ENCODE peak calls at places on chromosomes 13 and 19, in seven cellular contexts. O is ovary, F is A549, R is tibial nerve, P is H1, Y is stomach, M is HepG2. Z is an unnamed sample.

GRCh38 chr19:13610042-13610691 is 103.9 kb upstream of the CACNA1A start:
- DNase-seq in Y (peak; percentile 29), R (no peak), F (peak; percentile 17), P (no peak), M (no peak), O (no peak), Z (peak; percentile 21)

GRCh38 chr13:59722580-59722900 is 441.2 kb downstream of the DIAPH3 start:
- DNase-seq in R (no peak), F (no peak), P (no peak), O (no peak), M (no peak), Y (no peak), Z (no peak)

GRCh38 chr13:23799945-23800344 is 89.3 kb downstream of the MIPEP start:
- DNase-seq in P (no peak), R (no peak), O (no peak), M (no peak), F (no peak), Y (no peak), Z (no peak)

GRCh38 chr13:21458816-21459701 is at the start of gene ZDHHC20:
- DNase-seq in M (peak; percentile 72), R (peak; percentile 89), O (peak; percentile 83), Y (peak; percentile 93), P (peak; percentile 46), F (peak; percentile 75), Z (peak; percentile 94)

GRCh38 chr13:85277753-85278152 is 521.5 kb downstream of the SLITRK6 start:
- DNase-seq in P (no peak), Y (no peak), O (no peak), F (peak; percentile 19), M (peak; percentile 2), R (no peak), Z (no peak)

GRCh38 chr19:52398091-52398461 is 427 bp downstream of the ZNF528 start:
- DNase-seq in F (no peak), P (no peak), Y (no peak), R (no peak), M (peak; percentile 6), O (peak; percentile 8), Z (peak; percentile 8)

GRCh38 chr13:103354189-103354588 is 288.0 kb upstream of the SLC10A2 start:
- DNase-seq in F (no peak), Y (no peak), P (no peak), R (no peak), O (no peak), M (no peak), Z (no peak)

GRCh38 chr13:23928985-23929384 is 31.7 kb upstream of the C1QTNF9B start:
- DNase-seq in R (no peak), P (no peak), Y (no peak), F (peak; percentile 13), M (no peak), O (no peak), Z (no peak)

GRCh38 chr19:40403262-40403984 is 9.8 kb downstream of the PRX start:
- DNase-seq in F (peak; percentile 98), O (peak; percentile 86), R (peak; percentile 85), M (peak; percentile 84), P (peak; percentile 84), Y (peak; percentile 90), Z (peak; percentile 95)

GRCh38 chr13:109361562-109361961 is 424.8 kb downstream of the IRS2 start:
- DNase-seq in P (no peak), O (no peak), Y (no peak), R (no peak), F (no peak), M (no peak), Z (no peak)

GRCh38 chr13:82569581-82569980 is 1312.7 kb downstream of the SLITRK1 start:
- DNase-seq in M (no peak), P (no peak), O (no peak), F (no peak), Y (no peak), R (no peak), Z (no peak)

GRCh38 chr13:65057986-65058385 is 2172.2 kb downstream of the PCDH9 start:
- DNase-seq in F (no peak), Y (no peak), R (no peak), M (no peak), P (no peak), O (no peak), Z (no peak)

GRCh38 chr19:6825076-6825774 is 52.7 kb downstream of the VAV1 start:
- DNase-seq in P (no peak), Y (no peak), F (no peak), M (no peak), O (no peak), R (no peak), Z (no peak)

GRCh38 chr19:7832009-7832408 is 2.0 kb downstream of the EVI5L start:
- DNase-seq in M (no peak), O (no peak), F (no peak), P (no peak), Y (no peak), R (no peak), Z (no peak)

GRCh38 chr13:99174533-99175100 is 26.0 kb upstream of the UBAC2 start:
- DNase-seq in Y (no peak), P (no peak), R (no peak), M (no peak), F (peak; percentile 17), O (no peak), Z (no peak)

GRCh38 chr13:35210234-35210633 is 266.3 kb downstream of the MAB21L1 start:
- DNase-seq in F (no peak), Y (no peak), O (no peak), M (no peak), P (no peak), R (no peak), Z (no peak)

GRCh38 chr19:8240274-8241229 is 31.4 kb downstream of the CERS4 start:
- DNase-seq in M (peak; percentile 90), R (peak; percentile 75), P (peak; percentile 51), O (peak; percentile 97), Y (peak; percentile 94), F (peak; percentile 51), Z (peak; percentile 82)

GRCh38 chr19:55640577-55641375 is at the start of gene ZNF580:
- DNase-seq in Y (peak; percentile 63), M (peak; percentile 40), R (peak; percentile 25), P (no peak), F (peak; percentile 77), O (peak; percentile 74), Z (peak; percentile 68)
- TF ChIP-seq POLR2A in Y (no peak), M (no peak), R (peak; percentile 14), P (no peak), F (peak; percentile 47), O (peak; percentile 14), Z (peak; percentile 23)

DNA sequence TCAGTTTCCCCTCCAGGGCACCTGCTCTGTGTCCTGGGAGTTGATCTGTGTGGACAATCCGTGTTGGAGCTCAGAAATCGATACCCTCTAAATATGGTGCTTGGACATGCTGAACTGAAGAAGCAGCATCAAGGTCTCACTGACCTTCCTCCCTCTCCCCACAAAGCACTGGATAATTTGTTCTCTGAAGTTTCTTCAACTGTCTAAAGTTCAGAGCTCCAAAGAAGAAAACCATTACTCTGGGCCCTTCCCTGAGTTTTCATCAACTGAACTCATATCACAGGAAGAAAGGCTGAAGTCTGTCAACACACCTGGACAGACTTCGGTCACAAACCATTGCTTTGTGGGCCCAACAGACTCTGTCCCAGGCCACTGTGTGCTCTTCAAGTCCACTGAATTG is 132.1 kb downstream of the RGCC start:
- DNase-seq in Y (no peak), M (no peak), F (no peak), O (no peak), R (no peak), P (no peak), Z (no peak)
- H3K4me3 ChIP-seq in Y (no peak overlapping the region), M (no peak overlapping the region), F (no peak overlapping the region), O (no peak overlapping the region), R (no peak overlapping the region), P (no peak overlapping the region), Z (no peak overlapping the region)

GRCh38 chr13:80215368-80215767 is 125.6 kb downstream of the SPRY2 start:
- DNase-seq in O (no peak), F (peak; percentile 35), Y (no peak), R (no peak), M (no peak), P (no peak), Z (no peak)

GRCh38 chr13:80214521-80214941 is 126.4 kb downstream of the SPRY2 start:
- DNase-seq in M (no peak), Y (no peak), P (no peak), R (no peak), O (no peak), F (peak; percentile 17), Z (no peak)

GRCh38 chr13:80213201-80213600 is 127.7 kb downstream of the SPRY2 start:
- DNase-seq in F (no peak), O (no peak), P (no peak), Y (no peak), M (no peak), R (no peak), Z (no peak)

GRCh38 chr13:80214050-80214449 is 126.9 kb downstream of the SPRY2 start:
- DNase-seq in Y (no peak), F (no peak), R (no peak), P (no peak), M (no peak), O (no peak), Z (no peak)

DNA sequence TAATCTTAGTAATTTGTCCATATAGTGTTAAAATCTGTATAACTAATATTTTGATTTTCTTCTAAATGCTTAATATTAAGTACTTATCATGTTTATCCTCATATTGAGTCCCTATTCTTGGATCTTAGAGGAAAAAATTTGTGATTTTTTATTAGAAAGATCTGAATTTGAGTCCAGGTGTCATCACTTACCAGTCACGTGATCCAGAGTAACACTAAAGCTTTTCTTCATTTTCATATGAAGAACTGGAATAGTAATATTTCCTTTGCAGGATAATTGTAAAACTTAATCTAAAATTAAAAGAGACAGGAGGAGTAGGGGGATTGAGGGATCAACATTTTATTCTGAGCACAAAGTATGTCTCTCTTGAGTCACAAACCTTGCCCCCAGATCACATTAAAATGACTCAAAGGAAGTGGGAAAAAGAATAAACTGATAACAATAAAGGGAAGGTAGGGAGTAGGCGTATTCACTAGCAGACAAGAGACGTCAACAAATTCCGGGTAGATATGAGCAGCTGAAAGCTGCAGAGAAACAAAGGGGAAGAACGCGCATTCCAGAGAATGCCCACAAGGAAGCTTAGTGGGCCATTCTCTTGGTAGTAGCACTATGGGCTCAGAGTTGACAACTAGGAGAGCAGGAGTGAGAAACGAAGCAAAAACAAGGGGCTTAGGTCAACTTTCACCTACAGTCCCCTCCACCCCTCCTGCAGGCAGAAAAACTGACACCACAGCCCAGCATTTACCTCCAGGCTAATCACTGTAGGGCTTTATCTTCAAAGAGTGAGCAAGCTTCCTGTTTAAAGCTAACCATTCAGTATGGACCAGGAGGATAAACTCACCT is 123.1 kb downstream of the SPRY2 start:
- DNase-seq in F (peak; percentile 31), R (no peak), O (no peak), P (peak; percentile 19), Y (no peak), M (no peak), Z (no peak)
- TF ChIP-seq EP300 in F (no peak), R (no peak), O (no peak), P (no peak), Y (no peak), M (no peak), Z (no peak)

DNA sequence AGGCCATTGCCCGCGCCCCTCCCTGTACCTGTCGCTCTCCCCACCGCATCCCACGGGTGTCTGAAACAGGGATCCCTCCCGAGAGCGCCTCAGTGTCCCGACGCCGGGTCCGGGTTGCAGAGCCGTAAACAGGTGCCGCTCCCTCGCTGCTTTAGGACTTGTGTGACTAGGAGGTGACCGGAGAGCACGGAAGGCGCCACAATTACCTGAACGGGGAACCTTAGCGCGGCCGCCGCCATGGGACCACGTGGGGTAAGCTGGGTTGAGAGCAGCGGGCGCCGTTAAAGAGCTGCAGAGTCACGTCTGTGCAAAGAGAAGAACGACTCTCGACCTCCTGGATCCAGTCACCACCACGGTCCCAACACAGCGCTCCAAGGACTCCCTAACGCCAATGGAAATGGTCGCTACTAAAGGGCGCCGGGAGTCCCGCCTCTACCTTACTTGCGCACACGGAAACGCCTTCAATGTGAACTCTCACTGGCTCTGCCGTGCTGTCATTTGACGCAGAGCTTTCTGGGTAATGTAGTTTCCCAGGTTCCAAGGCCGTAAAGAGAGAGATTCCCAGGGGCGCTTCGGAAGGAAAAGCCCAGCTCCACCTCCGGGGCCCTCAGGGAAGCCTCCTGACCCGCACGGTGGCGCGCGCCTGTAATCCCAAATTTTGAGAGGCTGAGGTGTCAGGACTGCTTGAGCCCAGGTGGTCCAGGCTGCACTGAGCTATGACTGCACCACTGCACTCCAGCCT is at the start of gene ZNF552:
- DNase-seq in Y (peak; percentile 92), O (peak; percentile 75), P (peak; percentile 83), R (peak; percentile 69), M (peak; percentile 96), F (peak; percentile 96), Z (peak; percentile 90)
- TF ChIP-seq POLR2A in Y (no peak), O (peak; percentile 48), P (peak; percentile 97), R (peak; percentile 66), M (peak; percentile 96), F (peak; percentile 88), Z (peak; percentile 92)